ENCODE peak calls at places on chromosomes 12 and 14, in six cellular contexts. N, E, D, Q, L and C are unnamed samples.

GRCh38 chr14:76077340-76077739 is 74.4 kb upstream of the GPATCH2L start:
- DNase-seq in Q (no peak), N (no peak), E (no peak), D (no peak), L (no peak), C (no peak)

GRCh38 chr14:78752789-78753188 is 582.6 kb downstream of the NRXN3 start:
- DNase-seq in Q (no peak), N (no peak), L (no peak), D (no peak), E (no peak), C (no peak)

GRCh38 chr12:91695964-91696363 is 449.7 kb downstream of the BTG1 start:
- DNase-seq in D (no peak), L (no peak), E (peak), Q (no peak), N (no peak), C (no peak)

GRCh38 chr14:57061009-57061711 is 207.5 kb downstream of the EXOC5 start:
- DNase-seq in L (no peak), Q (no peak), E (no peak), N (no peak), D (no peak), C (no peak)

GRCh38 chr12:122841544-122842321 is 6.5 kb downstream of the HIP1R start:
- DNase-seq in Q (no peak), L (no peak), D (peak), N (peak), E (peak), C (no peak)

GRCh38 chr12:102232446-102232845 is 34.8 kb upstream of the PMCH start:
- DNase-seq in E (no peak), Q (no peak), D (no peak), L (no peak), N (no peak), C (no peak)

GRCh38 chr12:89574736-89575208 is 48.9 kb upstream of the POC1B start:
- DNase-seq in E (no peak), L (no peak), D (peak), N (no peak), Q (no peak), C (no peak)

GRCh38 chr14:98754343-98755025 is 517.5 kb downstream of the BCL11B start:
- DNase-seq in Q (no peak), L (no peak), D (no peak), N (no peak), E (no peak), C (no peak)

GRCh38 chr12:6843118-6843902 is 2.6 kb downstream of the GNB3 start:
- DNase-seq in L (no peak), D (no peak), E (peak), N (no peak), Q (no peak), C (no peak)

GRCh38 chr14:91278383-91278715 is 33.8 kb upstream of the GPR68 start:
- DNase-seq in N (no peak), Q (no peak), E (no peak), D (no peak), L (no peak), C (no peak)

GRCh38 chr12:66693901-66694513 is 15.1 kb upstream of the GRIP1 start:
- DNase-seq in L (no peak), Q (peak), D (peak), E (peak), N (peak), C (peak)

GRCh38 chr12:97308576-97309198 is 153.9 kb upstream of the RMST start:
- DNase-seq in L (no peak), D (peak), E (no peak), Q (peak), N (peak), C (peak)

GRCh38 chr12:93563807-93564538 is 8.5 kb upstream of the SOCS2 start:
- DNase-seq in L (no peak), N (peak), E (no peak), Q (no peak), D (peak), C (peak)

GRCh38 chr14:93832076-93832475 is 43.8 kb upstream of the PRIMA1 start:
- DNase-seq in N (no peak), E (peak), D (no peak), L (no peak), Q (no peak), C (no peak)

GRCh38 chr14:33114331-33114730 is 175.7 kb downstream of the NPAS3 start:
- DNase-seq in D (no peak), Q (no peak), E (no peak), L (no peak), N (no peak), C (no peak)

GRCh38 chr12:119544780-119545625 is 48.6 kb upstream of the TMEM233 start:
- DNase-seq in N (peak), D (peak), Q (peak), L (peak), E (peak), C (peak)

GRCh38 chr14:32073537-32074189 is 3.4 kb upstream of the ARHGAP5 start:
- DNase-seq in Q (peak), D (peak), E (peak), L (no peak), N (peak), C (peak)

GRCh38 chr14:95238674-95239313 is 80.9 kb downstream of the CLMN start:
- DNase-seq in D (no peak), E (no peak), Q (no peak), L (no peak), N (no peak), C (no peak)

GRCh38 chr12:112167728-112168525 is 42.6 kb downstream of the TRAFD1 start:
- DNase-seq in Q (no peak), D (no peak), E (no peak), N (no peak), L (no peak), C (no peak)

GRCh38 chr12:82383930-82384513 is 25.7 kb downstream of the METTL25 start:
- DNase-seq in E (no peak), Q (no peak), D (no peak), N (no peak), L (no peak), C (no peak)

GRCh38 chr12:51393676-51394545 is 2.7 kb upstream of the GALNT6 start:
- DNase-seq in L (no peak), N (no peak), D (no peak), Q (no peak), E (no peak), C (peak)

GRCh38 chr12:42692749-42693148 is 103.2 kb upstream of the PRICKLE1 start:
- DNase-seq in D (no peak), Q (no peak), E (no peak), L (no peak), N (no peak), C (no peak)

GRCh38 chr14:72045885-72046284 is 113.7 kb downstream of the RGS6 start:
- DNase-seq in L (no peak), D (no peak), E (no peak), Q (no peak), N (no peak), C (no peak)

GRCh38 chr12:102757874-102758244 is 159.2 kb downstream of the PAH start:
- DNase-seq in N (no peak), L (no peak), E (no peak), Q (no peak), D (no peak), C (no peak)

GRCh38 chr12:54282949-54283593 is 2.5 kb downstream of the HNRNPA1 start:
- DNase-seq in N (no peak), L (no peak), D (no peak), Q (no peak), E (no peak), C (no peak)
- H3K4me3 ChIP-seq in N (no peak), L (peak), D (peak), Q (peak), E (peak), C (peak)

DNA sequence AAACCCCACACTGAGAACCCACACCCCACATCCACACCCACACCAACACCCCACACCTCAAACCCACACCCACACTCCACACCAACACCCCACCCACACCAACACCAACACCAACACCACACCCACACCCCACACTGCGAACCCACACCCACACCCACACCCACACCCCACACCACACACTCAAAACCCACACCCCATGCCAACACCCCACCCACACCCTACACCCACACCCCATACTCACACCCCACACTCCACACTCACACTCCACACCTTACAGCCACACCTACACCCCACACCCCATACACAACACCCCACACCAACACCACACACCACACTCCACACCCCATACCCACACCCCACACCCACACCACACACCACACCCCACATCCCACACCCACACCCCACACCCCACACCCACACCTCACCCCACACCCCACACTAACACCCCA is 38.0 kb downstream of the TMEM120B start:
- DNase-seq in E (no peak), L (no peak), D (no peak), N (no peak), Q (no peak), C (no peak)
- TF ChIP-seq SIN3A in E (no peak), L (no peak), D (no peak), N (no peak), Q (no peak), C (no peak)

GRCh38 chr12:1588574-1588944 is 5.8 kb downstream of the FBXL14 start:
- DNase-seq in L (no peak), Q (no peak), N (no peak), D (no peak), E (no peak), C (no peak)
- H3K27ac ChIP-seq in L (no peak), Q (peak), N (no peak), D (no peak), E (peak), C (peak)

DNA sequence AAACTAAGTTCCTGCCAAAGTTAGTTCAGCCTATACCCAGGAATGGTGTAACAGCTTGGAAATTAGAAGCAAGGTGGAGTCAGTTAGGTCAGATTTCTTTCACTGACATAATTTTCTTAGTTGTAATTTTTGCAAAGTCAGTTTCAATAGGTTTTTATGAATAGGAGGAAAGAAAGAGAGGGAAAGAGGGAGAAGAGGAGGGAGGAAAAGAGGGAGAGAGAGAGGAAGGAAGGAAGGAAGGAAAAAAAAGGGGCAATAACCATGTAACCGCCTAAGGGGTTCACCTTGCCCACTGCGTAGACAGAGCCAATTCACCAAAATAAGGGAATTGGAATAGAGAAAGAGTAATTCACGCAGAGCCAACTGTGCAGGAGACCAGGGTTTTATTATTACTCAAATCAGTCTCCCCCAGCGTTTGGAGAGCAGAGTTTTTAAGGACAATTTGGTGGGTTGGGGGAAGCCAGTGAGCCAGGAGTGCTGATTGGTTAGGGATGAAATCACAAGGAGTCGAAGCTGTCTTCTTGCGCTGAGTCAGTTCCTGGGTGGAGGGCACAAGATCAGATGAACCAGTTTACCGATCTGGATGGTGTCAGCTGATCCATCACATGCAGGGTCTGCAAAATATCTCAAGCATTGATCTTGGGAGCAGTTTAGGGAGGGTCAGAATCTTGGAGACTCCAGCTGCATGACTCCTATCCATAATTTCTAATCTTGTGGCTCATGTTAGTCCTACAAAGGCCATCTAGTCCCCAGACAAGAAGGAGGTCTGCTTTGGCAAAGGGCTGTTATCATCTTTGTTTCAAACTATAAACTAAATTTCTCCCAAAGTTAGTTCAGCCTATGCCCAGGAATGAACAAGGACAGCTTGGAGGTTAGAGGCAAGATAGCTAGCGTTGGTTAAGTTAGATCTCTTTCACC is 126.0 kb upstream of the AMIGO2 start:
- DNase-seq in Q (no peak), N (no peak), E (no peak), D (no peak), L (no peak), C (no peak)
- H3K4me3 ChIP-seq in Q (no peak), N (no peak), E (no peak), D (no peak), L (no peak), C (no peak)

GRCh38 chr14:23307146-23307447 is 464 bp downstream of the BCL2L2 start:
- DNase-seq in L (no peak), Q (no peak), E (no peak), D (no peak), N (no peak), C (no peak)

GRCh38 chr14:23306412-23307145 is at the start of gene BCL2L2:
- DNase-seq in L (peak), D (peak), N (peak), Q (no peak), E (peak), C (no peak)

GRCh38 chr14:23307687-23308644 is 1.3 kb downstream of the BCL2L2 start:
- DNase-seq in L (no peak), D (no peak), E (no peak), Q (no peak), N (no peak), C (no peak)

GRCh38 chr14:23308721-23309445 is 2.2 kb downstream of the BCL2L2 start:
- DNase-seq in N (no peak), E (no peak), L (no peak), D (no peak), Q (no peak), C (no peak)

DNA sequence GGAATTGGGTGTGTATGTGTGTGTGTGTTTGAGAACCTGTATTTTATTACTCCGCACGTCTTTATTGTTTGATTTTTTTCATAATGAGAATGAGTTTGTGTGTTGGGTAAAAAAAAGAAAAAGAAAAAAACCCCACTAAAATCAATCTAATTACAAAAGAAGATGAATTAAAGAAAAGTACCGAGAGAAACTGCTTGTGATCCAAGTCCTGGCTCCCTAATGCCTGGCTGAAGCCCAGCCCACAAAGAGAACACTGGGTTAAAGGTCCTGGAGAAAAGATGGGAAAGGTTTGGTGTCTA is 571 bp upstream of the BCL2L2 start:
- DNase-seq in E (no peak), L (no peak), N (no peak), D (no peak), Q (no peak), C (no peak)
- TF ChIP-seq SIN3A in E (no peak), L (no peak), N (no peak), D (no peak), Q (no peak), C (no peak)

DNA sequence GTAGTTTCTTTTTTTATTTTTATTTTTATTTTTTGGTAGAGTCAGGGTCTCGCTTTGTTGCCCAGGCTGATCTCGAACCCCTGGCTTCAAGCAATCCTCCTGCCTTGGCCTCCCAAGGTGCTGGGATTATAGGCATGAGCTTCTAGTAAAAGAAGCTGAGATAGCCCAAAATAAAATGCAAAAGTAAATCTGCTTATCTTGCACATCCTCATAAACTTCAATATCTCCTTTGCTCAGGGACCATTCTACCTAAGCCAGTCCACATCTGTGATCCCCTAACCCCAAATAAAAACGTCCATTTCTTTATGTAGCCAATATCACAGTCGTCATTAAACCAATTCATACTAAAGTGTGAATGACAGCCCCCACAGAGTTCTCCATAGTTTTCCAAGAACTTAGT is 36.3 kb downstream of the ATF7 start:
- DNase-seq in L (no peak), Q (no peak), N (no peak), D (no peak), E (no peak), C (no peak)
- H3K27ac ChIP-seq in L (no peak), Q (no peak), N (no peak), D (no peak), E (no peak), C (no peak)